ENCODE peak calls at places on chromosome 11, in five cellular contexts. N, G, O, H and I are unnamed samples.

GRCh38 chr11:8247312-8247711 is 16.4 kb downstream of the LMO1 start:
- DNase-seq in N (no peak), G (no peak), O (no peak), H (peak; percentile 17), I (no peak)

GRCh38 chr11:132490976-132491375 is 1041.3 kb downstream of the OPCML start:
- DNase-seq in N (no peak), G (no peak), O (no peak), H (peak; percentile 62), I (no peak)

GRCh38 chr11:113152500-113152899 is 161.9 kb upstream of the TTC12 start:
- DNase-seq in N (no peak), G (no peak), O (no peak), H (no peak), I (no peak)

GRCh38 chr11:112062923-112063322 is 10.9 kb downstream of the PIH1D2 start:
- DNase-seq in N (no peak), G (no peak), O (no peak), H (no peak), I (no peak)

GRCh38 chr11:26297179-26297970 is 34.6 kb upstream of the ANO3 start:
- DNase-seq in N (peak; percentile 25), G (no peak), O (peak; percentile 66), H (peak; percentile 73), I (no peak)

GRCh38 chr11:123221074-123221473 is 26.0 kb upstream of the CLMP start:
- DNase-seq in N (no peak), G (no peak), O (no peak), H (no peak), I (no peak)

GRCh38 chr11:120146413-120147093 is 8.6 kb upstream of the TRIM29 start:
- DNase-seq in N (no peak), G (no peak), O (no peak), H (no peak), I (no peak)

GRCh38 chr11:105046898-105047579 is 1.9 kb upstream of the CARD16 start:
- DNase-seq in N (no peak), G (no peak), O (peak; percentile 94), H (peak; percentile 92), I (no peak)

GRCh38 chr11:72589802-72590761 is 84.1 kb downstream of the PDE2A start:
- DNase-seq in N (peak; percentile 77), G (peak; percentile 35), O (no peak), H (peak; percentile 35), I (peak; percentile 49)

GRCh38 chr11:13357232-13357631 is 79.6 kb downstream of the BMAL1 start:
- DNase-seq in N (no peak), G (no peak), O (no peak), H (no peak), I (no peak)

GRCh38 chr11:73372371-73372993 is 3.7 kb upstream of the RELT start:
- DNase-seq in N (peak; percentile 38), G (no peak), O (peak; percentile 21), H (peak; percentile 21), I (no peak)

GRCh38 chr11:35088226-35088625 is 50.7 kb upstream of the CD44 start:
- DNase-seq in N (no peak), G (no peak), O (no peak), H (peak; percentile 91), I (no peak)

GRCh38 chr11:122853971-122854446 is 15.7 kb downstream of the CRTAM start:
- DNase-seq in N (peak; percentile 68), G (peak; percentile 33), O (peak; percentile 80), H (peak; percentile 78), I (no peak)

GRCh38 chr11:13551834-13552233 is 56.0 kb upstream of the PTH start:
- DNase-seq in N (no peak), G (no peak), O (no peak), H (no peak), I (no peak)

GRCh38 chr11:9158898-9159391 is 67.5 kb upstream of the SCUBE2 start:
- DNase-seq in N (no peak), G (no peak), O (peak; percentile 47), H (peak; percentile 88), I (no peak)

GRCh38 chr11:93236741-93237675 is 39.2 kb upstream of the SLC36A4 start:
- DNase-seq in N (peak; percentile 48), G (no peak), O (peak; percentile 53), H (peak; percentile 36), I (no peak)

GRCh38 chr11:64356498-64357411 is 2.2 kb upstream of the RPS6KA4 start:
- DNase-seq in N (peak; percentile 85), G (no peak), O (no peak), H (peak; percentile 46), I (peak; percentile 62)

GRCh38 chr11:62930157-62930556 is 9.0 kb upstream of the CHRM1 start:
- DNase-seq in N (no peak), G (no peak), O (no peak), H (no peak), I (no peak)

GRCh38 chr11:38208951-38209350 is 1610.9 kb upstream of the RAG2 start:
- DNase-seq in N (no peak), G (no peak), O (no peak), H (no peak), I (no peak)

GRCh38 chr11:105609341-105609781 is 512 bp upstream of the GRIA4 start:
- DNase-seq in N (peak; percentile 43), G (no peak), O (peak; percentile 28), H (peak; percentile 23), I (no peak)

GRCh38 chr11:73650400-73650799 is 4.0 kb downstream of the PLEKHB1 start:
- DNase-seq in N (no peak), G (no peak), O (no peak), H (no peak), I (no peak)

GRCh38 chr11:118076754-118077281 is at the start of gene TMPRSS4:
- DNase-seq in N (no peak), G (no peak), O (no peak), H (peak; percentile 94), I (no peak)

GRCh38 chr11:130071211-130071712 is 1.6 kb downstream of the APLP2 start:
- DNase-seq in N (no peak), G (no peak), O (no peak), H (peak; percentile 65), I (no peak)

GRCh38 chr11:73564903-73565302 is 33.0 kb downstream of the FAM168A start:
- DNase-seq in N (no peak), G (no peak), O (no peak), H (no peak), I (no peak)

GRCh38 chr11:126485021-126485781 is 129.7 kb downstream of the ST3GAL4 start:
- DNase-seq in N (no peak), G (no peak), O (peak; percentile 2), H (peak; percentile 3), I (no peak)

GRCh38 chr11:17008099-17008498 is 6.1 kb downstream of the PLEKHA7 start:
- DNase-seq in N (no peak), G (no peak), O (no peak), H (no peak), I (no peak)

GRCh38 chr11:24880962-24881361 is 384.1 kb downstream of the LUZP2 start:
- DNase-seq in N (no peak), G (no peak), O (no peak), H (no peak), I (no peak)

DNA sequence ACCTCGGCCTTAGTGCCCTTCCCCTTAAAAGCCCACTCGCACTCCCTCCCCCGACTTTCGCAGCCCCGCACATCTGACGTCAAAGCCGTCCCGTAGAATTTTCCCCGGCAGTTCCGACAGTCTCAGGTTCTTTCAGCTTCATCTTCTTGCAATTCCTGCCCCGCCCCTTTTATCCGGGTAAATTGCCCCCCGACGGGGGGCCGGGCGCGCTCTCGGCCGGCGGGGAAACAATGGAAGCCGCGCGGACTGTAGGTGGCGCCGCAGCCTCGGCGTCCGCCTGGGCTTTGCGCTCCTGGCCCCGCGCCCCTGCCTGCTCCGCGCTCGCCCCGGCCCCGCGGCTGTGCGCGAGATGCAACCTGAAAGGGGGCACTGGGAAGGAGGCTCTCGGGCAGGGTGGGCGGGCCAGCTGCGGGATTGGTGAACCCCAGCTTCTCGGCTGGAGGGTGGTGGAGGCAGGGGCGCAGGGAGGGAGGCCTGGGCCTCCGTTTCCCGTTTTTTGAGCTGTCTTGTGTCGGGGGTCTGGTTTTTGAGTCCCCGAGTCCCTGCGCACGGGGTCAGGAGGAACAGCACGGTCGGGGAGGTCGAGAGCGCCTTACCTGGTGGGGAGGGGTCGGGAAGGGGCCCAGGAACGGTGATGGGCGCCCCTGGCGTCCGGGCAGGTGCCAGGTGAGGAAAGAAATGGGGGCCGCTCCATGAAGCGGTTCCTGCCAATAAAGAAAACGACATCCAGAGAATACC is 855 bp upstream of the FGF19 start:
- DNase-seq in N (peak; percentile 64), G (no peak), O (no peak), H (no peak), I (peak; percentile 39)
- TF ChIP-seq CTCF in N (peak; percentile 56), G (no peak), O (peak; percentile 61), H (peak; percentile 65), I (peak; percentile 42)

DNA sequence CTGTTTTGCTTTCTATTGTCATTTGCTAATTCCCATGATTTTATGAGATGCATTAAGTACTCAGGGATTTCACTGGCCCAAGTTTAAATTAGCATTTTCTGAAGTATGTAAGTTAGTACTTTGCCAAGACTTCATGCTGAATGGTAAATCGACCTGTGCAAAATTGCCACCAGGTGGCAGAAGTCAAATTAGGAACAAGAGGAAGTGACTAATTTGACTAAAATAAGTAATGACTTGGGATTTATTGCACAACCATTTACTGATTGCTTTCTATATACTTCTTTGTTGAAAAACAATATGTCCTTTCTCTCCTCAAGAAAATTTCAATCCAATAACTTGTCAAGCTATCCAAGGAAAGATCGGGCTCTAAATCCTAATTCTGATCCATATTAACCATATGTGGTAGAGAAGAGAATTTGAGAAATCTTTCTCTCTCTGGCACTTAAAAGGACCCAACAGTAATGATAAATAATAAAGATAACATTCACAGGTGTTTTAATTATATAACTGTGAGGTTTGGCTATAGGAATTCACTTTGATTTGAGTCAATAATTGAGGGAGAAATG is 253.7 kb upstream of the CHORDC1 start:
- DNase-seq in N (peak; percentile 38), G (no peak), O (peak; percentile 43), H (peak; percentile 88), I (no peak)
- TF ChIP-seq CTCF in N (peak; percentile 72), G (no peak), O (peak; percentile 55), H (peak; percentile 58), I (peak; percentile 55)

DNA sequence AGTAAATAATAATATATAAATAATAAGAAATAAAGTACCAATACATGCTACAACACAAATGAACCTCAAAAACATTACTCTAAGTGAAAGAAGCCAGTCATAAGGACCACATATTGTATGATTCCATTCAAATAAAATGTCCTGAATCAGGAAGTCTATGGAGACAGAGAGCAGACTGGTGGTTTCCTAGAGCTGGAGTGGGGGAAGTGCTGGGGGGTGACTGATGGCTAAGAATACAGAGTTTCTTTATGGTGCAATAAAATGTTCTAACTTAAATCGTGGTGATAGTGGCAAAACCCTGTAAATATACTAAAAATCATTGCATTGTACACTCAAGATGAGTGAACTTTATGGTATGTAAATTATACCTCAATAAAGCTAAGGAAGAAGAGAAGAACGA is 376.5 kb downstream of the BUD13 start:
- DNase-seq in N (no peak), G (no peak), O (no peak), H (no peak), I (no peak)
- TF ChIP-seq CTCF in N (no peak), G (no peak), O (no peak), H (no peak), I (no peak)

DNA sequence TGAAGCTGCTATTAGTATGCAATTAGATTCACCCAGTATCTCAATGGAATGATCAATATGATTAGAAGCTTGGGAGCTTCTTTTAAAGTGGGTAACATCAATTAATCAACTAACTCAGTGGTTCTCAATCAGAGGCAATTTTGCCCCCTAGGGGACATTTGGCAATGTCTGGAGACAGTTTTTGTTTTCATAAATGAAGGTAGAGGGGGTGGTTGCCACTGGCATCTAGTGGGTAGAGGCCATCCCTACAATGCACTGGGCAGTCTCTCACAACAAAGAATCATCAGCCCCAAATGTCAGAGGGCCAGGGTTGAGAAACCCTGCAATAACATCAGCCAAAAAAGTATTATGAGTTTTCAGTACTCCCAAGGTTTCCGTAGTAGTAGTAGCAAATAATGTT is 5.9 kb upstream of the AMOTL1 start:
- DNase-seq in N (peak; percentile 24), G (no peak), O (no peak), H (no peak), I (no peak)
- TF ChIP-seq CTCF in N (peak; percentile 33), G (no peak), O (peak; percentile 55), H (peak; percentile 38), I (peak; percentile 47)

GRCh38 chr11:31236052-31236652 is 133.4 kb downstream of the DCDC1 start:
- DNase-seq in N (no peak), G (no peak), O (no peak), H (peak; percentile 27), I (no peak)
- TF ChIP-seq CTCF in N (no peak), G (no peak), O (peak; percentile 27), H (peak; percentile 21), I (peak; percentile 59)